ENCODE peak calls at places on chromosomes 7 and 10, in eight cellular contexts. One of them, this sample, is unnamed.

GRCh38 chr7:55425141-55425752 is 60.1 kb downstream of the LANCL2 start:
- DNase-seq in endodermal cell: no peak
- DNase-seq in ovary: no peak
- DNase-seq in A549: no peak
- DNase-seq in fibroblast of lung: no peak
- DNase-seq in CD8-positive, alpha-beta T cell: no peak
- DNase-seq in left ventricle myocardium inferior: no peak
- DNase-seq in cardiac muscle cell: no peak
- DNase-seq in this sample: no peak

GRCh38 chr7:130982160-130982638 is 248.2 kb upstream of the KLF14 start:
- DNase-seq in fibroblast of lung: peak; percentile 60
- DNase-seq in ovary: no peak
- DNase-seq in left ventricle myocardium inferior: no peak
- DNase-seq in cardiac muscle cell: peak; percentile 56
- DNase-seq in CD8-positive, alpha-beta T cell: no peak
- DNase-seq in A549: peak; percentile 63
- DNase-seq in endodermal cell: no peak
- DNase-seq in this sample: no peak

GRCh38 chr7:142385528-142386340 is 127.9 kb upstream of the PRSS58 start:
- DNase-seq in fibroblast of lung: peak; percentile 62
- DNase-seq in endodermal cell: peak; percentile 85
- DNase-seq in cardiac muscle cell: peak; percentile 84
- DNase-seq in A549: peak; percentile 70
- DNase-seq in left ventricle myocardium inferior: no peak
- DNase-seq in CD8-positive, alpha-beta T cell: no peak
- DNase-seq in ovary: no peak
- DNase-seq in this sample: no peak

GRCh38 chr7:3294432-3295100 is 6.5 kb upstream of the SDK1 start:
- DNase-seq in cardiac muscle cell: no peak
- DNase-seq in ovary: no peak
- DNase-seq in CD8-positive, alpha-beta T cell: no peak
- DNase-seq in left ventricle myocardium inferior: no peak
- DNase-seq in A549: no peak
- DNase-seq in fibroblast of lung: no peak
- DNase-seq in endodermal cell: peak; percentile 54
- DNase-seq in this sample: no peak

GRCh38 chr7:96670338-96671289 is 39.0 kb downstream of the SEM1 start:
- DNase-seq in CD8-positive, alpha-beta T cell: no peak
- DNase-seq in endodermal cell: no peak
- DNase-seq in fibroblast of lung: no peak
- DNase-seq in A549: no peak
- DNase-seq in left ventricle myocardium inferior: no peak
- DNase-seq in ovary: no peak
- DNase-seq in cardiac muscle cell: no peak
- DNase-seq in this sample: no peak

GRCh38 chr10:51524041-51524440 is 175.4 kb downstream of the CSTF2T start:
- DNase-seq in endodermal cell: no peak
- DNase-seq in CD8-positive, alpha-beta T cell: no peak
- DNase-seq in A549: no peak
- DNase-seq in fibroblast of lung: no peak
- DNase-seq in left ventricle myocardium inferior: no peak
- DNase-seq in ovary: no peak
- DNase-seq in cardiac muscle cell: peak; percentile 9
- DNase-seq in this sample: no peak

GRCh38 chr7:1418505-1419309 is 40.6 kb downstream of the MICALL2 start:
- DNase-seq in A549: peak; percentile 77
- DNase-seq in ovary: no peak
- DNase-seq in endodermal cell: peak; percentile 88
- DNase-seq in cardiac muscle cell: peak; percentile 32
- DNase-seq in left ventricle myocardium inferior: no peak
- DNase-seq in fibroblast of lung: peak; percentile 22
- DNase-seq in CD8-positive, alpha-beta T cell: no peak
- DNase-seq in this sample: no peak

GRCh38 chr7:130371059-130371458 is 9.2 kb upstream of the CPA1 start:
- DNase-seq in endodermal cell: no peak
- DNase-seq in fibroblast of lung: peak; percentile 45
- DNase-seq in cardiac muscle cell: peak; percentile 74
- DNase-seq in ovary: no peak
- DNase-seq in left ventricle myocardium inferior: no peak
- DNase-seq in A549: no peak
- DNase-seq in CD8-positive, alpha-beta T cell: no peak
- DNase-seq in this sample: peak; percentile 80

GRCh38 chr10:5497948-5498730 is 1.2 kb downstream of the CALML5 start:
- DNase-seq in A549: no peak
- DNase-seq in endodermal cell: no peak
- DNase-seq in left ventricle myocardium inferior: no peak
- DNase-seq in fibroblast of lung: no peak
- DNase-seq in ovary: peak; percentile 8
- DNase-seq in CD8-positive, alpha-beta T cell: no peak
- DNase-seq in cardiac muscle cell: no peak
- DNase-seq in this sample: no peak

GRCh38 chr10:8365935-8366911 is 311.7 kb downstream of the GATA3 start:
- DNase-seq in endodermal cell: no peak
- DNase-seq in left ventricle myocardium inferior: no peak
- DNase-seq in A549: peak; percentile 99
- DNase-seq in fibroblast of lung: peak; percentile 99
- DNase-seq in ovary: no peak
- DNase-seq in cardiac muscle cell: peak; percentile 96
- DNase-seq in CD8-positive, alpha-beta T cell: peak; percentile 23
- DNase-seq in this sample: no peak

GRCh38 chr7:68205826-68206225 is 1209.2 kb downstream of the TYW1 start:
- DNase-seq in cardiac muscle cell: no peak
- DNase-seq in left ventricle myocardium inferior: no peak
- DNase-seq in ovary: no peak
- DNase-seq in fibroblast of lung: no peak
- DNase-seq in A549: no peak
- DNase-seq in endodermal cell: no peak
- DNase-seq in CD8-positive, alpha-beta T cell: no peak
- DNase-seq in this sample: no peak

GRCh38 chr7:140983802-140984201 is 30.9 kb downstream of the MRPS33 start:
- DNase-seq in CD8-positive, alpha-beta T cell: no peak
- DNase-seq in A549: peak; percentile 39
- DNase-seq in fibroblast of lung: no peak
- DNase-seq in endodermal cell: no peak
- DNase-seq in ovary: no peak
- DNase-seq in cardiac muscle cell: no peak
- DNase-seq in left ventricle myocardium inferior: no peak
- DNase-seq in this sample: no peak

GRCh38 chr7:371779-372545 is 82.0 kb downstream of the FOXL3 start:
- DNase-seq in left ventricle myocardium inferior: peak; percentile 11
- DNase-seq in cardiac muscle cell: no peak
- DNase-seq in A549: peak; percentile 18
- DNase-seq in ovary: no peak
- DNase-seq in CD8-positive, alpha-beta T cell: no peak
- DNase-seq in endodermal cell: peak; percentile 51
- DNase-seq in fibroblast of lung: no peak
- DNase-seq in this sample: no peak

GRCh38 chr10:93445978-93446720 is 36.0 kb downstream of the MYOF start:
- DNase-seq in A549: no peak
- DNase-seq in ovary: no peak
- DNase-seq in left ventricle myocardium inferior: no peak
- DNase-seq in fibroblast of lung: no peak
- DNase-seq in CD8-positive, alpha-beta T cell: no peak
- DNase-seq in endodermal cell: no peak
- DNase-seq in cardiac muscle cell: no peak
- DNase-seq in this sample: no peak

GRCh38 chr7:157402911-157403534 is 66.2 kb downstream of the DNAJB6 start:
- DNase-seq in endodermal cell: no peak
- DNase-seq in left ventricle myocardium inferior: no peak
- DNase-seq in fibroblast of lung: no peak
- DNase-seq in ovary: no peak
- DNase-seq in cardiac muscle cell: no peak
- DNase-seq in A549: no peak
- DNase-seq in CD8-positive, alpha-beta T cell: no peak
- DNase-seq in this sample: no peak

GRCh38 chr10:62580396-62580795 is 206.2 kb downstream of the ZNF365 start:
- DNase-seq in endodermal cell: no peak
- DNase-seq in cardiac muscle cell: peak; percentile 40
- DNase-seq in ovary: no peak
- DNase-seq in left ventricle myocardium inferior: no peak
- DNase-seq in A549: no peak
- DNase-seq in fibroblast of lung: peak; percentile 81
- DNase-seq in CD8-positive, alpha-beta T cell: no peak
- DNase-seq in this sample: no peak

GRCh38 chr10:35025916-35026315 is 64.2 kb downstream of the CUL2 start:
- DNase-seq in fibroblast of lung: peak; percentile 74
- DNase-seq in A549: no peak
- DNase-seq in left ventricle myocardium inferior: no peak
- DNase-seq in cardiac muscle cell: peak; percentile 43
- DNase-seq in endodermal cell: no peak
- DNase-seq in ovary: no peak
- DNase-seq in CD8-positive, alpha-beta T cell: no peak
- DNase-seq in this sample: no peak

GRCh38 chr7:106610996-106611886 is 49.7 kb downstream of the CCDC71L start:
- DNase-seq in A549: no peak
- DNase-seq in left ventricle myocardium inferior: no peak
- DNase-seq in CD8-positive, alpha-beta T cell: no peak
- DNase-seq in fibroblast of lung: peak; percentile 57
- DNase-seq in ovary: no peak
- DNase-seq in endodermal cell: no peak
- DNase-seq in cardiac muscle cell: peak; percentile 87
- DNase-seq in this sample: no peak

GRCh38 chr7:42991024-42991423 is 58.8 kb downstream of the MRPL32 start:
- DNase-seq in ovary: no peak
- DNase-seq in A549: no peak
- DNase-seq in left ventricle myocardium inferior: no peak
- DNase-seq in endodermal cell: no peak
- DNase-seq in CD8-positive, alpha-beta T cell: no peak
- DNase-seq in cardiac muscle cell: no peak
- DNase-seq in fibroblast of lung: no peak
- DNase-seq in this sample: no peak

DNA sequence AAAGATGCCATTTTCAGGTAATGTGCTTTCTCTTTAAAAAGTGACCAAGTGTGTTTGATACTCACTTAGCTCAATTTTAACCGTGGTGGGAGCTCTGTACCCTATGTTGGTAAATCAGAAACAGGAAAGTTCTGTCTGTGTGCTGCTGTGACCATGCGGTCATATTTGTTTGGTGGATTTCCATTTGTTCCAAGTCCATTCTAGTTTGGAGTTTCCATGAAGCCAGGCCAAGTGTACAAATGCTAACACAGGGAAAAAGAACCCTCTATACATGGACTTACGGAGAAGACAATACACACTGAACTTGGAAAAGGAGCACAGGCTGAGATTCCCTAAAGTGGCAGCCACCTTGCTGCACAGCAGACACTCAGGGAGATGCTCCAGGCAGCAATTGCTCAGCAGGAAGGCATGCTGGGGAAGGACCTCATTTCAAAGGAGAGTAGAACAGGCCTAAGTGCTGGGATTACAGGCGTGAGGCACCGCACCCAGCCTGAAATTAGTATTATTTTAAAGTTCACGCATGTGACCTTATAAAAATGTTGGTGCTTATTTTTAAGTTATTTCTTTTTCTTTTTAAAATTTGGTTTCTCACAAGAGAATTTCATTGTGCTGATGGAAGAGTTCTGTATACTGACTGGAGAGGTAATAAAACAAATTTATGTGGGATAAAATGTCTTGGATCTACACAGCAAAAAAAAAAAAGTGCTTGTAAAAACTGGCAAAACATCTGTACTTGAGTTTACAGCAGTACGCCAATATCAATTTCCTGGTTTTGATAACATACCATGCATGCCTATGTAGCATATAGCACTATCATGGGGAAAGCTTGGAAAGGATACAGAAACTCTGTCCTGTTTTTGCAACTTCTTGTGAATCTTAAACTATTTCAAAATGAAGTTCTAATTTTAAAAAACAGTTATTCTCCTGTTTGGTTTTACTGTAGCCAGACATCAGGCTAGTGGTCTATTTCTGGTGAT is 436.2 kb downstream of the KCNMA1 start:
- DNase-seq in fibroblast of lung: no peak
- DNase-seq in endodermal cell: no peak
- DNase-seq in left ventricle myocardium inferior: no peak
- DNase-seq in cardiac muscle cell: peak; percentile 55
- DNase-seq in A549: no peak
- DNase-seq in ovary: no peak
- DNase-seq in CD8-positive, alpha-beta T cell: no peak
- DNase-seq in this sample: no peak
- H3K27ac ChIP-seq in fibroblast of lung: no peak overlapping the region
- H3K27ac ChIP-seq in endodermal cell: no peak overlapping the region
- H3K27ac ChIP-seq in left ventricle myocardium inferior: no peak overlapping the region
- H3K27ac ChIP-seq in cardiac muscle cell: no peak overlapping the region
- H3K27ac ChIP-seq in A549: no peak overlapping the region
- H3K27ac ChIP-seq in ovary: no peak overlapping the region
- H3K27ac ChIP-seq in CD8-positive, alpha-beta T cell: no peak overlapping the region
- H3K27ac ChIP-seq in this sample: no peak overlapping the region

GRCh38 chr7:121212031-121212430 is 116.8 kb upstream of the WNT16 start:
- DNase-seq in cardiac muscle cell: no peak
- DNase-seq in A549: no peak
- DNase-seq in ovary: no peak
- DNase-seq in endodermal cell: no peak
- DNase-seq in CD8-positive, alpha-beta T cell: no peak
- DNase-seq in left ventricle myocardium inferior: no peak
- DNase-seq in fibroblast of lung: no peak
- DNase-seq in this sample: no peak

GRCh38 chr7:121214652-121215051 is 114.1 kb upstream of the WNT16 start:
- DNase-seq in A549: no peak
- DNase-seq in fibroblast of lung: no peak
- DNase-seq in endodermal cell: no peak
- DNase-seq in cardiac muscle cell: no peak
- DNase-seq in CD8-positive, alpha-beta T cell: no peak
- DNase-seq in left ventricle myocardium inferior: no peak
- DNase-seq in ovary: no peak
- DNase-seq in this sample: no peak

GRCh38 chr7:121205777-121206176 is 123.0 kb upstream of the WNT16 start:
- DNase-seq in left ventricle myocardium inferior: no peak
- DNase-seq in CD8-positive, alpha-beta T cell: no peak
- DNase-seq in ovary: no peak
- DNase-seq in fibroblast of lung: no peak
- DNase-seq in endodermal cell: no peak
- DNase-seq in cardiac muscle cell: no peak
- DNase-seq in A549: no peak
- DNase-seq in this sample: no peak

GRCh38 chr7:121211253-121211652 is 117.5 kb upstream of the WNT16 start:
- DNase-seq in left ventricle myocardium inferior: no peak
- DNase-seq in A549: no peak
- DNase-seq in CD8-positive, alpha-beta T cell: no peak
- DNase-seq in endodermal cell: no peak
- DNase-seq in cardiac muscle cell: no peak
- DNase-seq in fibroblast of lung: no peak
- DNase-seq in ovary: no peak
- DNase-seq in this sample: no peak
- H3K27ac ChIP-seq in left ventricle myocardium inferior: no peak overlapping the region
- H3K27ac ChIP-seq in A549: no peak overlapping the region
- H3K27ac ChIP-seq in CD8-positive, alpha-beta T cell: no peak overlapping the region
- H3K27ac ChIP-seq in endodermal cell: no peak overlapping the region
- H3K27ac ChIP-seq in cardiac muscle cell: no peak overlapping the region
- H3K27ac ChIP-seq in fibroblast of lung: no peak overlapping the region
- H3K27ac ChIP-seq in ovary: no peak overlapping the region
- H3K27ac ChIP-seq in this sample: peak overlapping the region; percentile 31

GRCh38 chr7:137967143-137968018 is 34.5 kb downstream of the CREB3L2 start:
- DNase-seq in ovary: no peak
- DNase-seq in A549: peak; percentile 27
- DNase-seq in fibroblast of lung: peak; percentile 93
- DNase-seq in left ventricle myocardium inferior: no peak
- DNase-seq in CD8-positive, alpha-beta T cell: no peak
- DNase-seq in endodermal cell: peak; percentile 77
- DNase-seq in cardiac muscle cell: peak; percentile 69
- DNase-seq in this sample: no peak
- H3K27ac ChIP-seq in ovary: no peak overlapping the region
- H3K27ac ChIP-seq in A549: no peak overlapping the region
- H3K27ac ChIP-seq in fibroblast of lung: peak overlapping the region; percentile 33
- H3K27ac ChIP-seq in left ventricle myocardium inferior: no peak overlapping the region
- H3K27ac ChIP-seq in CD8-positive, alpha-beta T cell: no peak overlapping the region
- H3K27ac ChIP-seq in endodermal cell: peak overlapping the region; percentile 27
- H3K27ac ChIP-seq in cardiac muscle cell: peak overlapping the region; percentile 69
- H3K27ac ChIP-seq in this sample: peak overlapping the region; percentile 19

GRCh38 chr10:58576736-58577366 is 64.2 kb downstream of the BICC1 start:
- DNase-seq in left ventricle myocardium inferior: no peak
- DNase-seq in ovary: no peak
- DNase-seq in cardiac muscle cell: no peak
- DNase-seq in fibroblast of lung: no peak
- DNase-seq in CD8-positive, alpha-beta T cell: no peak
- DNase-seq in endodermal cell: peak; percentile 52
- DNase-seq in A549: no peak
- DNase-seq in this sample: no peak
- H3K27ac ChIP-seq in left ventricle myocardium inferior: peak overlapping the region; percentile 68
- H3K27ac ChIP-seq in ovary: no peak overlapping the region
- H3K27ac ChIP-seq in cardiac muscle cell: no peak overlapping the region
- H3K27ac ChIP-seq in fibroblast of lung: peak overlapping the region; percentile 43
- H3K27ac ChIP-seq in CD8-positive, alpha-beta T cell: no peak overlapping the region
- H3K27ac ChIP-seq in endodermal cell: peak overlapping the region; percentile 38
- H3K27ac ChIP-seq in A549: peak overlapping the region; percentile 13
- H3K27ac ChIP-seq in this sample: peak overlapping the region; percentile 15